ENCODE peak calls at places on chromosomes 2 and 18, in seven cellular contexts. M is endodermal cell; C is OCI-M1; T is fibroblast of the conjunctiva; Y is ovary; S is fibroblast of the aortic adventitia; B is stimulated activated CD8-positive, alpha-beta memory T cell treated with anti-CD3 and anti-CD28 coated beads, Interleukin-15, amount 100 ng/mL, for 24 hours. I is an unnamed sample.

GRCh38 chr2:109475531-109476210 is 138.1 kb downstream of the SEPTIN10 start:
- DNase-seq in Y (no peak), T (no peak), C (no peak), M (no peak), S (peak), B (no peak), I (no peak)

GRCh38 chr2:70127920-70128444 is 40.7 kb downstream of the PCBP1 start:
- DNase-seq in Y (no peak), T (no peak), S (no peak), M (no peak), B (no peak), C (peak), I (no peak)

GRCh38 chr18:3529077-3529476 is 79.1 kb downstream of the TGIF1 start:
- DNase-seq in B (no peak), S (no peak), M (no peak), Y (no peak), C (no peak), T (no peak), I (no peak)

GRCh38 chr2:15191801-15192200 is 369.3 kb downstream of the NBAS start:
- DNase-seq in M (no peak), S (no peak), B (no peak), T (no peak), Y (no peak), C (no peak), I (no peak)

GRCh38 chr2:223090540-223091235 is 38.7 kb downstream of the KCNE4 start:
- DNase-seq in M (no peak), T (no peak), C (no peak), S (no peak), B (no peak), Y (no peak), I (no peak)

GRCh38 chr2:224410946-224411561 is 9.1 kb upstream of the FAM124B start:
- DNase-seq in S (peak), M (no peak), C (no peak), B (no peak), Y (no peak), T (no peak), I (no peak)

GRCh38 chr18:46039967-46040746 is 31.9 kb downstream of the PSTPIP2 start:
- DNase-seq in S (no peak), B (no peak), C (no peak), M (no peak), T (no peak), Y (no peak), I (no peak)

GRCh38 chr2:140186201-140186775 is 1406.1 kb upstream of the NXPH2 start:
- DNase-seq in C (no peak), T (peak), Y (no peak), S (peak), B (no peak), M (no peak), I (no peak)

GRCh38 chr18:63336366-63337099 is 17.0 kb upstream of the BCL2 start:
- DNase-seq in B (no peak), Y (no peak), M (no peak), C (no peak), S (peak), T (peak), I (no peak)

GRCh38 chr18:9735238-9735637 is 27.1 kb downstream of the RAB31 start:
- DNase-seq in M (no peak), S (no peak), C (no peak), B (no peak), Y (no peak), T (no peak), I (no peak)

GRCh38 chr2:215904101-215904500 is 109.2 kb downstream of the MREG start:
- DNase-seq in B (no peak), S (peak), M (no peak), T (no peak), C (no peak), Y (no peak), I (no peak)

GRCh38 chr2:119158563-119159347 is at the start of gene C1QL2:
- DNase-seq in M (peak), S (no peak), T (no peak), C (no peak), Y (no peak), B (no peak), I (no peak)

GRCh38 chr2:19868705-19869550 is 32.9 kb downstream of the TTC32 start:
- DNase-seq in C (no peak), B (peak), S (no peak), T (no peak), Y (peak), M (peak), I (peak)

GRCh38 chr18:12238861-12239260 is 15.3 kb upstream of the CIDEA start:
- DNase-seq in S (peak), T (no peak), Y (no peak), B (no peak), M (no peak), C (peak), I (no peak)

GRCh38 chr18:3688682-3689081 is 238.7 kb downstream of the TGIF1 start:
- DNase-seq in S (peak), Y (no peak), C (no peak), T (peak), B (no peak), M (peak), I (no peak)

GRCh38 chr18:69538849-69539248 is 138.2 kb downstream of the DOK6 start:
- DNase-seq in T (peak), S (no peak), M (no peak), B (no peak), C (no peak), Y (no peak), I (no peak)

GRCh38 chr2:222851956-222852617 is 8.7 kb upstream of the ACSL3 start:
- DNase-seq in C (no peak), S (no peak), B (no peak), Y (no peak), T (no peak), M (no peak), I (no peak)

GRCh38 chr18:69839989-69840388 is 107.7 kb downstream of the CD226 start:
- DNase-seq in T (no peak), S (no peak), C (peak), B (no peak), Y (no peak), M (no peak), I (no peak)

GRCh38 chr18:67977067-67977616 is 460.6 kb upstream of the DSEL start:
- DNase-seq in S (no peak), B (no peak), T (no peak), M (no peak), Y (no peak), C (no peak), I (no peak)

GRCh38 chr2:156005531-156005930 is 327.0 kb downstream of the NR4A2 start:
- DNase-seq in C (no peak), Y (no peak), M (no peak), T (no peak), S (no peak), B (no peak), I (no peak)

GRCh38 chr2:10447300-10448207 is 573 bp downstream of the ODC1 start:
- DNase-seq in Y (no peak), S (peak), B (peak), C (peak), M (no peak), T (no peak), I (no peak)

GRCh38 chr18:29154758-29155725 is 978.1 kb upstream of the CDH2 start:
- DNase-seq in C (no peak), B (no peak), M (no peak), Y (no peak), T (peak), S (peak), I (no peak)

GRCh38 chr2:95013726-95014125 is 11.8 kb upstream of the MAL start:
- DNase-seq in B (no peak), C (no peak), Y (no peak), S (no peak), T (no peak), M (no peak), I (no peak)

GRCh38 chr2:121771976-121772742 is 16.7 kb downstream of the TSN start:
- DNase-seq in Y (no peak), M (no peak), S (no peak), B (no peak), C (no peak), T (no peak), I (no peak)

GRCh38 chr2:54809814-54810213 is 86.4 kb downstream of the EML6 start:
- DNase-seq in Y (no peak), S (peak), B (no peak), T (peak), C (no peak), M (no peak), I (no peak)

GRCh38 chr2:3251974-3252373 is 125.6 kb downstream of the EIPR1 start:
- DNase-seq in M (no peak), T (no peak), Y (no peak), C (no peak), B (no peak), S (no peak), I (no peak)

I was measured in left ventricle myocardium inferior.